ENCODE peak calls at places on chromosome 3, in eight cellular contexts. One of them, this sample, is unnamed.

GRCh38 chr3:174862101-174862500 is 3.0 kb downstream of the NAALADL2 start:
- DNase-seq in neural crest cell: no peak
- DNase-seq in WTC11: peak; percentile 57
- DNase-seq in fibroblast of pulmonary artery: no peak
- DNase-seq in astrocyte of the spinal cord: no peak
- DNase-seq in activated CD8-positive, alpha-beta T cell treated with anti-CD3 and anti-CD28 coated beads for 36 hours: no peak
- DNase-seq in heart left ventricle: no peak
- DNase-seq in body of pancreas: no peak
- DNase-seq in this sample: peak; percentile 41

GRCh38 chr3:56825579-56826438 is 24.1 kb upstream of the ARHGEF3 start:
- DNase-seq in neural crest cell: no peak
- DNase-seq in WTC11: no peak
- DNase-seq in fibroblast of pulmonary artery: no peak
- DNase-seq in astrocyte of the spinal cord: no peak
- DNase-seq in activated CD8-positive, alpha-beta T cell treated with anti-CD3 and anti-CD28 coated beads for 36 hours: no peak
- DNase-seq in heart left ventricle: no peak
- DNase-seq in body of pancreas: no peak
- DNase-seq in this sample: no peak

GRCh38 chr3:23888617-23889228 is 28.1 kb downstream of the NKIRAS1 start:
- DNase-seq in neural crest cell: no peak
- DNase-seq in WTC11: no peak
- DNase-seq in fibroblast of pulmonary artery: peak; percentile 76
- DNase-seq in astrocyte of the spinal cord: peak; percentile 61
- DNase-seq in activated CD8-positive, alpha-beta T cell treated with anti-CD3 and anti-CD28 coated beads for 36 hours: no peak
- DNase-seq in heart left ventricle: no peak
- DNase-seq in body of pancreas: no peak
- DNase-seq in this sample: peak; percentile 75

GRCh38 chr3:60301142-60301541 is 950.1 kb downstream of the FHIT start:
- DNase-seq in neural crest cell: no peak
- DNase-seq in WTC11: no peak
- DNase-seq in fibroblast of pulmonary artery: peak; percentile 86
- DNase-seq in astrocyte of the spinal cord: peak; percentile 52
- DNase-seq in activated CD8-positive, alpha-beta T cell treated with anti-CD3 and anti-CD28 coated beads for 36 hours: no peak
- DNase-seq in heart left ventricle: no peak
- DNase-seq in body of pancreas: no peak
- DNase-seq in this sample: peak; percentile 87

GRCh38 chr3:133509482-133509881 is 64.0 kb upstream of the CDV3 start:
- DNase-seq in neural crest cell: no peak
- DNase-seq in WTC11: no peak
- DNase-seq in fibroblast of pulmonary artery: peak; percentile 38
- DNase-seq in astrocyte of the spinal cord: no peak
- DNase-seq in activated CD8-positive, alpha-beta T cell treated with anti-CD3 and anti-CD28 coated beads for 36 hours: no peak
- DNase-seq in heart left ventricle: no peak
- DNase-seq in body of pancreas: no peak
- DNase-seq in this sample: no peak

GRCh38 chr3:167876603-167877325 is 141.2 kb downstream of the SERPINI1 start:
- DNase-seq in neural crest cell: no peak
- DNase-seq in WTC11: no peak
- DNase-seq in fibroblast of pulmonary artery: peak; percentile 62
- DNase-seq in astrocyte of the spinal cord: peak; percentile 79
- DNase-seq in activated CD8-positive, alpha-beta T cell treated with anti-CD3 and anti-CD28 coated beads for 36 hours: no peak
- DNase-seq in heart left ventricle: no peak
- DNase-seq in body of pancreas: no peak
- DNase-seq in this sample: peak; percentile 53

GRCh38 chr3:51106242-51106876 is 278.7 kb upstream of the MANF start:
- DNase-seq in neural crest cell: no peak
- DNase-seq in WTC11: no peak
- DNase-seq in fibroblast of pulmonary artery: no peak
- DNase-seq in astrocyte of the spinal cord: no peak
- DNase-seq in activated CD8-positive, alpha-beta T cell treated with anti-CD3 and anti-CD28 coated beads for 36 hours: no peak
- DNase-seq in heart left ventricle: no peak
- DNase-seq in body of pancreas: no peak
- DNase-seq in this sample: no peak

GRCh38 chr3:195704433-195704999 is 16.3 kb upstream of the MUC20 start:
- DNase-seq in neural crest cell: no peak
- DNase-seq in WTC11: no peak
- DNase-seq in fibroblast of pulmonary artery: no peak
- DNase-seq in astrocyte of the spinal cord: no peak
- DNase-seq in activated CD8-positive, alpha-beta T cell treated with anti-CD3 and anti-CD28 coated beads for 36 hours: no peak
- DNase-seq in heart left ventricle: no peak
- DNase-seq in body of pancreas: no peak
- DNase-seq in this sample: no peak

GRCh38 chr3:170563712-170564423 is 22.0 kb downstream of the SLC7A14 start:
- DNase-seq in neural crest cell: no peak
- DNase-seq in WTC11: no peak
- DNase-seq in fibroblast of pulmonary artery: peak; percentile 66
- DNase-seq in astrocyte of the spinal cord: peak; percentile 69
- DNase-seq in activated CD8-positive, alpha-beta T cell treated with anti-CD3 and anti-CD28 coated beads for 36 hours: peak; percentile 26
- DNase-seq in heart left ventricle: no peak
- DNase-seq in body of pancreas: no peak
- DNase-seq in this sample: peak; percentile 79

GRCh38 chr3:116579843-116580242 is 129.7 kb upstream of the TUSC7 start:
- DNase-seq in neural crest cell: peak; percentile 33
- DNase-seq in WTC11: peak; percentile 13
- DNase-seq in fibroblast of pulmonary artery: peak; percentile 1
- DNase-seq in astrocyte of the spinal cord: peak; percentile 25
- DNase-seq in activated CD8-positive, alpha-beta T cell treated with anti-CD3 and anti-CD28 coated beads for 36 hours: no peak
- DNase-seq in heart left ventricle: no peak
- DNase-seq in body of pancreas: no peak
- DNase-seq in this sample: peak; percentile 6

GRCh38 chr3:45204136-45204535 is 22.0 kb downstream of the TMEM158 start:
- DNase-seq in neural crest cell: no peak
- DNase-seq in WTC11: no peak
- DNase-seq in fibroblast of pulmonary artery: peak; percentile 87
- DNase-seq in astrocyte of the spinal cord: peak; percentile 51
- DNase-seq in activated CD8-positive, alpha-beta T cell treated with anti-CD3 and anti-CD28 coated beads for 36 hours: no peak
- DNase-seq in heart left ventricle: no peak
- DNase-seq in body of pancreas: no peak
- DNase-seq in this sample: peak; percentile 47

GRCh38 chr3:23928525-23928924 is 11.6 kb downstream of the RPL15 start:
- DNase-seq in neural crest cell: no peak
- DNase-seq in WTC11: no peak
- DNase-seq in fibroblast of pulmonary artery: no peak
- DNase-seq in astrocyte of the spinal cord: no peak
- DNase-seq in activated CD8-positive, alpha-beta T cell treated with anti-CD3 and anti-CD28 coated beads for 36 hours: no peak
- DNase-seq in heart left ventricle: no peak
- DNase-seq in body of pancreas: no peak
- DNase-seq in this sample: no peak

GRCh38 chr3:20648294-20648693 is 462.3 kb upstream of the SGO1 start:
- DNase-seq in neural crest cell: no peak
- DNase-seq in WTC11: no peak
- DNase-seq in fibroblast of pulmonary artery: peak; percentile 85
- DNase-seq in astrocyte of the spinal cord: peak; percentile 86
- DNase-seq in activated CD8-positive, alpha-beta T cell treated with anti-CD3 and anti-CD28 coated beads for 36 hours: no peak
- DNase-seq in heart left ventricle: no peak
- DNase-seq in body of pancreas: no peak
- DNase-seq in this sample: peak; percentile 78

GRCh38 chr3:8444883-8445282 is 56.7 kb upstream of the LMCD1 start:
- DNase-seq in neural crest cell: no peak
- DNase-seq in WTC11: no peak
- DNase-seq in fibroblast of pulmonary artery: no peak
- DNase-seq in astrocyte of the spinal cord: no peak
- DNase-seq in activated CD8-positive, alpha-beta T cell treated with anti-CD3 and anti-CD28 coated beads for 36 hours: no peak
- DNase-seq in heart left ventricle: no peak
- DNase-seq in body of pancreas: no peak
- DNase-seq in this sample: no peak

GRCh38 chr3:58266577-58266976 is 29.0 kb downstream of the ABHD6 start:
- DNase-seq in neural crest cell: no peak
- DNase-seq in WTC11: no peak
- DNase-seq in fibroblast of pulmonary artery: peak; percentile 24
- DNase-seq in astrocyte of the spinal cord: no peak
- DNase-seq in activated CD8-positive, alpha-beta T cell treated with anti-CD3 and anti-CD28 coated beads for 36 hours: no peak
- DNase-seq in heart left ventricle: no peak
- DNase-seq in body of pancreas: peak; percentile 16
- DNase-seq in this sample: peak; percentile 33

GRCh38 chr3:122383915-122384697 is at the start of gene FAM162A:
- DNase-seq in neural crest cell: peak; percentile 89
- DNase-seq in WTC11: peak; percentile 94
- DNase-seq in fibroblast of pulmonary artery: peak; percentile 82
- DNase-seq in astrocyte of the spinal cord: peak; percentile 89
- DNase-seq in activated CD8-positive, alpha-beta T cell treated with anti-CD3 and anti-CD28 coated beads for 36 hours: peak; percentile 96
- DNase-seq in heart left ventricle: peak; percentile 96
- DNase-seq in body of pancreas: peak; percentile 97
- DNase-seq in this sample: peak; percentile 75

GRCh38 chr3:122377975-122378374 is 5.1 kb downstream of the MIX23 start:
- DNase-seq in neural crest cell: no peak
- DNase-seq in WTC11: no peak
- DNase-seq in fibroblast of pulmonary artery: no peak
- DNase-seq in astrocyte of the spinal cord: no peak
- DNase-seq in activated CD8-positive, alpha-beta T cell treated with anti-CD3 and anti-CD28 coated beads for 36 hours: peak; percentile 34
- DNase-seq in heart left ventricle: no peak
- DNase-seq in body of pancreas: no peak
- DNase-seq in this sample: no peak

GRCh38 chr3:122387709-122388108 is 3.7 kb downstream of the FAM162A start:
- DNase-seq in neural crest cell: no peak
- DNase-seq in WTC11: no peak
- DNase-seq in fibroblast of pulmonary artery: no peak
- DNase-seq in astrocyte of the spinal cord: no peak
- DNase-seq in activated CD8-positive, alpha-beta T cell treated with anti-CD3 and anti-CD28 coated beads for 36 hours: no peak
- DNase-seq in heart left ventricle: no peak
- DNase-seq in body of pancreas: no peak
- DNase-seq in this sample: no peak

GRCh38 chr3:122382888-122383666 is at the start of gene MIX23:
- DNase-seq in neural crest cell: peak; percentile 79
- DNase-seq in WTC11: peak; percentile 88
- DNase-seq in fibroblast of pulmonary artery: peak; percentile 80
- DNase-seq in astrocyte of the spinal cord: peak; percentile 85
- DNase-seq in activated CD8-positive, alpha-beta T cell treated with anti-CD3 and anti-CD28 coated beads for 36 hours: peak; percentile 93
- DNase-seq in heart left ventricle: peak; percentile 89
- DNase-seq in body of pancreas: peak; percentile 88
- DNase-seq in this sample: peak; percentile 81
- TF ChIP-seq CTCF in neural crest cell: no peak
- TF ChIP-seq CTCF in WTC11: no peak
- TF ChIP-seq CTCF in fibroblast of pulmonary artery: no peak
- TF ChIP-seq CTCF in astrocyte of the spinal cord: no peak
- TF ChIP-seq CTCF in activated CD8-positive, alpha-beta T cell treated with anti-CD3 and anti-CD28 coated beads for 36 hours: no peak
- TF ChIP-seq CTCF in heart left ventricle: no peak
- TF ChIP-seq CTCF in body of pancreas: no peak
- TF ChIP-seq CTCF in this sample: no peak

GRCh38 chr3:69454204-69454787 is 68.4 kb upstream of the FRMD4B start:
- DNase-seq in neural crest cell: no peak
- DNase-seq in WTC11: no peak
- DNase-seq in fibroblast of pulmonary artery: no peak
- DNase-seq in astrocyte of the spinal cord: no peak
- DNase-seq in activated CD8-positive, alpha-beta T cell treated with anti-CD3 and anti-CD28 coated beads for 36 hours: no peak
- DNase-seq in heart left ventricle: no peak
- DNase-seq in body of pancreas: no peak
- DNase-seq in this sample: no peak

GRCh38 chr3:69452295-69452694 is 66.4 kb upstream of the FRMD4B start:
- DNase-seq in neural crest cell: no peak
- DNase-seq in WTC11: no peak
- DNase-seq in fibroblast of pulmonary artery: no peak
- DNase-seq in astrocyte of the spinal cord: no peak
- DNase-seq in activated CD8-positive, alpha-beta T cell treated with anti-CD3 and anti-CD28 coated beads for 36 hours: no peak
- DNase-seq in heart left ventricle: no peak
- DNase-seq in body of pancreas: no peak
- DNase-seq in this sample: no peak

GRCh38 chr3:69446402-69447072 is 60.6 kb upstream of the FRMD4B start:
- DNase-seq in neural crest cell: no peak
- DNase-seq in WTC11: no peak
- DNase-seq in fibroblast of pulmonary artery: no peak
- DNase-seq in astrocyte of the spinal cord: no peak
- DNase-seq in activated CD8-positive, alpha-beta T cell treated with anti-CD3 and anti-CD28 coated beads for 36 hours: no peak
- DNase-seq in heart left ventricle: no peak
- DNase-seq in body of pancreas: no peak
- DNase-seq in this sample: no peak

DNA sequence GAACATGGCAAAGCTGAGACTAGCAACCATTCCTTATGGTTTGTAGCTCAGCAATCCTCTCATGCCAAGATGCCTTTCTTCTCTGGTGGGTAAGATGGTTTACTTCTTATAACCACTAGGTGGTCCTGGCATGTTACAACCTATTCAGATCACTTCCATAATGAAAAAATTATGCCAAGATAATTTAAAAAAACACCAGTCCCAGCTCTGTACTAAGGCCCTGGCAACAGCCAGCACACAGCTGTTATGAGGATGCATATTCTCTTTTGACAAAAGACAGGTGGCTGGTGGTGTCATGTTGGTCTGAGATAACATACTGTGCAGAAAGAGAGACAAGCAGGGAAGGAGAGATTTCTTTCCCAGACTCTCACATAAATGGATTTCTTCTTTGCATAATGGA is 65.7 kb upstream of the FRMD4B start:
- DNase-seq in neural crest cell: no peak
- DNase-seq in WTC11: no peak
- DNase-seq in fibroblast of pulmonary artery: no peak
- DNase-seq in astrocyte of the spinal cord: no peak
- DNase-seq in activated CD8-positive, alpha-beta T cell treated with anti-CD3 and anti-CD28 coated beads for 36 hours: no peak
- DNase-seq in heart left ventricle: no peak
- DNase-seq in body of pancreas: no peak
- DNase-seq in this sample: peak; percentile 26
- TF ChIP-seq CTCF in neural crest cell: peak; percentile 31
- TF ChIP-seq CTCF in WTC11: no peak
- TF ChIP-seq CTCF in fibroblast of pulmonary artery: peak; percentile 27
- TF ChIP-seq CTCF in astrocyte of the spinal cord: peak; percentile 6
- TF ChIP-seq CTCF in activated CD8-positive, alpha-beta T cell treated with anti-CD3 and anti-CD28 coated beads for 36 hours: peak; percentile 20
- TF ChIP-seq CTCF in heart left ventricle: peak; percentile 12
- TF ChIP-seq CTCF in body of pancreas: no peak
- TF ChIP-seq CTCF in this sample: peak; percentile 27

DNA sequence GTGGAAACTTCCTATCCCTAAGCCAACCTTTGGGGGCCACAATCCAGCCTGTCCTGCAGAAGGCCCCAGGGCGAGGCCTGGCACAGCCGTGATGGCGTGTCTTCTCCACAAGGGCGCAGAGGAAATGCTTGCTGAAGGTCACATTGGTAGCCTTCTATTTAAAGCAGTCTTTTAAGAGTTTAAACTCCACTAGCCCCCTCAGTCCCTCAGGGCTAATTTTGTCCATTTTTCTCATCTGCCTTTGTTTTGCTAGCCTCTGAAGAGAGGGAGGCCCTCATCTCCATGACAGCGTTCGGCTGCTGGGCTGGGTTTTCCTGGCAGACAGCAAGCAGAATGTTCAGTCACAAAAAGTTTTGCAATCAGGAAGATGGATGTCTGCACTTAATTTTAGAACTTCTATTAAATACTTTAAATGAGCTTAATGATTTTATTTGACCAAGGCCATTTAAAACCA is 40.8 kb downstream of the RARB start:
- DNase-seq in neural crest cell: peak; percentile 51
- DNase-seq in WTC11: peak; percentile 25
- DNase-seq in fibroblast of pulmonary artery: peak; percentile 84
- DNase-seq in astrocyte of the spinal cord: peak; percentile 74
- DNase-seq in activated CD8-positive, alpha-beta T cell treated with anti-CD3 and anti-CD28 coated beads for 36 hours: no peak
- DNase-seq in heart left ventricle: peak; percentile 82
- DNase-seq in body of pancreas: peak; percentile 14
- DNase-seq in this sample: peak; percentile 93
- TF ChIP-seq CTCF in neural crest cell: peak; percentile 53
- TF ChIP-seq CTCF in WTC11: no peak
- TF ChIP-seq CTCF in fibroblast of pulmonary artery: peak; percentile 33
- TF ChIP-seq CTCF in astrocyte of the spinal cord: peak; percentile 17
- TF ChIP-seq CTCF in activated CD8-positive, alpha-beta T cell treated with anti-CD3 and anti-CD28 coated beads for 36 hours: no peak
- TF ChIP-seq CTCF in heart left ventricle: peak; percentile 33
- TF ChIP-seq CTCF in body of pancreas: no peak
- TF ChIP-seq CTCF in this sample: peak; percentile 45

DNA sequence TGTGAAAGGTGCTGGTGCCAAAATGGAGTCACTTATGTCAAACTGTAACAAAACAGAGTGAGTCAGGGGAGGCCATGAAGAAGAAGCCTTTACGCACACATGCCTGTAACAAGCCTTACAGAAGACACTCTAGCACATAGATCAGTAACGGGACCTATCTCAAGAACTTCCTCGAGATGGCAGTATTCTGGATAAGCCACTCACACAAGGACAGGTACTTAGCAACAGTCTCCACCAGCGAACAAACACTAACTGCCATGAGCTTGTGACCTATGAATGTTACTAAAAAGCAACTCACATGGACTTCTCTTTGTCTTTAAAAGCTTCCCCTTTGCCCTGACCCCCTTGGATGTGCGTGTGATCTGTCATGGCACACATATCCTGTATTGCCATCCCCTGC is 235.1 kb downstream of the CD47 start:
- DNase-seq in neural crest cell: no peak
- DNase-seq in WTC11: no peak
- DNase-seq in fibroblast of pulmonary artery: peak; percentile 51
- DNase-seq in astrocyte of the spinal cord: peak; percentile 24
- DNase-seq in activated CD8-positive, alpha-beta T cell treated with anti-CD3 and anti-CD28 coated beads for 36 hours: no peak
- DNase-seq in heart left ventricle: no peak
- DNase-seq in body of pancreas: peak; percentile 8
- DNase-seq in this sample: peak; percentile 76
- TF ChIP-seq CTCF in neural crest cell: peak; percentile 43
- TF ChIP-seq CTCF in WTC11: no peak
- TF ChIP-seq CTCF in fibroblast of pulmonary artery: peak; percentile 35
- TF ChIP-seq CTCF in astrocyte of the spinal cord: peak; percentile 32
- TF ChIP-seq CTCF in activated CD8-positive, alpha-beta T cell treated with anti-CD3 and anti-CD28 coated beads for 36 hours: no peak
- TF ChIP-seq CTCF in heart left ventricle: no peak
- TF ChIP-seq CTCF in body of pancreas: no peak
- TF ChIP-seq CTCF in this sample: peak; percentile 62

This sample was measured in choroid plexus epithelial cell.